ENCODE peak calls at places on chromosomes 12 and 14, in five cellular contexts. V is A549, U is NCI-H146, E is A172, H is SK-N-DZ. I is an unnamed sample.

GRCh38 chr12:56836800-56837663 is 73.9 kb downstream of the HSD17B6 start:
- DNase-seq in V (peak), U (no peak), E (peak), H (no peak), I (peak)

GRCh38 chr12:2450553-2450952 is 344.2 kb upstream of the FKBP4 start:
- DNase-seq in V (no peak), U (no peak), E (no peak), H (no peak), I (no peak)

GRCh38 chr14:105136401-105137322 is 31.9 kb downstream of the JAG2 start:
- DNase-seq in V (no peak), U (no peak), E (no peak), H (no peak), I (no peak)

GRCh38 chr12:75981773-75982564 is 49.6 kb downstream of the PHLDA1 start:
- DNase-seq in V (peak), U (no peak), E (no peak), H (peak), I (no peak)

GRCh38 chr12:49741882-49742620 is 694 bp downstream of the TMBIM6 start:
- DNase-seq in V (peak), U (peak), E (peak), H (peak), I (peak)

GRCh38 chr12:123076604-123077297 is 74.1 kb downstream of the PITPNM2 start:
- DNase-seq in V (no peak), U (no peak), E (no peak), H (no peak), I (no peak)

GRCh38 chr14:102927878-102928411 is 5.5 kb downstream of the AMN start:
- DNase-seq in V (no peak), U (no peak), E (no peak), H (no peak), I (no peak)

GRCh38 chr12:46112364-46112763 is 122.0 kb upstream of the SCAF11 start:
- DNase-seq in V (no peak), U (no peak), E (no peak), H (no peak), I (no peak)

GRCh38 chr14:25833341-25834121 is 764.3 kb downstream of the NOVA1 start:
- DNase-seq in V (peak), U (peak), E (no peak), H (peak), I (peak)

GRCh38 chr12:132729541-132730320 is 19.1 kb downstream of the PGAM5 start:
- DNase-seq in V (peak), U (no peak), E (no peak), H (peak), I (no peak)

GRCh38 chr14:60327447-60328331 is 78.7 kb downstream of the PPM1A start:
- DNase-seq in V (peak), U (peak), E (no peak), H (peak), I (no peak)

GRCh38 chr14:35285991-35286564 is 6.1 kb upstream of the PSMA6 start:
- DNase-seq in V (no peak), U (no peak), E (no peak), H (no peak), I (no peak)

GRCh38 chr14:89702151-89702936 is 252.2 kb downstream of the EFCAB11 start:
- DNase-seq in V (no peak), U (no peak), E (no peak), H (no peak), I (peak)

GRCh38 chr14:59133202-59133601 is 55.3 kb upstream of the DAAM1 start:
- DNase-seq in V (no peak), U (no peak), E (no peak), H (no peak), I (no peak)